ENCODE peak calls at places on chromosomes 12 and 14, in seven cellular contexts. B, I, O, C, F, Q and H are unnamed samples.

GRCh38 chr14:53285064-53285463 is 131.9 kb upstream of the DDHD1 start:
- DNase-seq in B (no peak), I (no peak), O (no peak), C (no peak), F (no peak), Q (no peak), H (no peak)

GRCh38 chr12:41962171-41962572 is 182.5 kb downstream of the GXYLT1 start:
- DNase-seq in B (no peak), I (no peak), O (peak; percentile 4), C (no peak), F (no peak), Q (no peak), H (no peak)

GRCh38 chr12:87157791-87158190 is 871.4 kb downstream of the C12orf50 start:
- DNase-seq in B (no peak), I (peak; percentile 98), O (no peak), C (peak; percentile 97), F (peak; percentile 27), Q (peak; percentile 96), H (no peak)

GRCh38 chr12:96136129-96136528 is 58.0 kb upstream of the ELK3 start:
- DNase-seq in B (no peak), I (peak; percentile 91), O (no peak), C (peak; percentile 61), F (no peak), Q (peak; percentile 70), H (no peak)

GRCh38 chr12:54958048-54958658 is 26.4 kb downstream of the TESPA1 start:
- DNase-seq in B (peak; percentile 63), I (peak; percentile 38), O (no peak), C (peak; percentile 72), F (no peak), Q (peak; percentile 76), H (peak; percentile 55)

GRCh38 chr12:28933864-28934527 is 215.1 kb upstream of the FAR2 start:
- DNase-seq in B (no peak), I (peak; percentile 82), O (no peak), C (peak; percentile 28), F (no peak), Q (no peak), H (no peak)

GRCh38 chr14:75258079-75258802 is 20.4 kb upstream of the FOS start:
- DNase-seq in B (no peak), I (no peak), O (no peak), C (peak; percentile 59), F (no peak), Q (peak; percentile 73), H (no peak)

GRCh38 chr14:20714593-20715250 is 26.2 kb downstream of the ANG start:
- DNase-seq in B (no peak), I (no peak), O (no peak), C (peak; percentile 34), F (no peak), Q (peak; percentile 81), H (no peak)

GRCh38 chr12:64104376-64104775 is 117.7 kb downstream of the KICS2 start:
- DNase-seq in B (no peak), I (peak; percentile 61), O (no peak), C (no peak), F (no peak), Q (peak; percentile 89), H (no peak)

GRCh38 chr12:58066296-58066695 is 124.9 kb downstream of the ATP23 start:
- DNase-seq in B (no peak), I (peak; percentile 37), O (no peak), C (no peak), F (no peak), Q (peak; percentile 5), H (no peak)

GRCh38 chr12:117968826-117969659 is at the start of gene KSR2:
- DNase-seq in B (peak; percentile 61), I (peak; percentile 25), O (peak; percentile 92), C (no peak), F (peak; percentile 69), Q (no peak), H (peak; percentile 57)

GRCh38 chr14:33026850-33027420 is 88.3 kb downstream of the NPAS3 start:
- DNase-seq in B (peak; percentile 3), I (peak; percentile 69), O (no peak), C (no peak), F (no peak), Q (peak; percentile 30), H (no peak)

GRCh38 chr14:23406244-23406643 is 1.8 kb downstream of the MYH6 start:
- DNase-seq in B (no peak), I (no peak), O (no peak), C (no peak), F (no peak), Q (no peak), H (no peak)

GRCh38 chr14:91996951-91997371 is 42.9 kb downstream of the TRIP11 start:
- DNase-seq in B (no peak), I (peak; percentile 86), O (no peak), C (peak; percentile 72), F (no peak), Q (peak; percentile 96), H (peak; percentile 5)

GRCh38 chr14:35594616-35595015 is 60.7 kb downstream of the INSM2 start:
- DNase-seq in B (no peak), I (peak; percentile 46), O (no peak), C (peak; percentile 25), F (no peak), Q (no peak), H (no peak)

GRCh38 chr12:85794551-85794950 is 41.7 kb downstream of the RASSF9 start:
- DNase-seq in B (no peak), I (peak; percentile 90), O (no peak), C (peak; percentile 4), F (no peak), Q (peak; percentile 74), H (no peak)

GRCh38 chr14:93036652-93037341 is 78.9 kb downstream of the ITPK1 start:
- DNase-seq in B (peak; percentile 52), I (no peak), O (no peak), C (no peak), F (no peak), Q (peak; percentile 34), H (no peak)

GRCh38 chr12:75048763-75049162 is 160.9 kb downstream of the KCNC2 start:
- DNase-seq in B (no peak), I (no peak), O (no peak), C (no peak), F (no peak), Q (no peak), H (no peak)

GRCh38 chr12:102484017-102484731 is 3.8 kb upstream of the IGF1 start:
- DNase-seq in B (peak; percentile 54), I (peak; percentile 11), O (no peak), C (peak; percentile 41), F (no peak), Q (peak; percentile 66), H (peak; percentile 44)

DNA sequence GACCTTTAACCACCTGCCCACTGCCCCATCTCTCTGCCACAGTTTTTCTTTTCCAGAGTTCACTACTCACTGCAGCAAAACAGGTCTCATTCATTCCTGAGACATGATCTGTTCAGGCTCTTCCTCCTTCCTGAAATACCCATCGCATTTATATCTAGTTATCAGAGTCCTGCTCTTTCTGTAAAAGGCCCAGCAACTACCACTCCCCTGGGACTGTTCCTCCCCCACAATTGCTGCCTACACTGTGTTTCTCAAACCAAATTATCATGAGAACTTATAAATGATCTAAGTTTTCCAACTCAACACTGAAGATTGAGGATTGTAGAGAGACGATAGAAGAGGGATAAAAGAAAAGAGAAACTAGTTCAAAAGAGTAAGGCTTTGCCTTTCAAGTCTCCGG is 40.8 kb upstream of the EPS8 start:
- DNase-seq in B (no peak), I (peak; percentile 26), O (no peak), C (peak; percentile 61), F (no peak), Q (peak; percentile 82), H (no peak)
- TF ChIP-seq CTCF in B (no peak), I (no peak), O (no peak), C (no peak), F (no peak), Q (no peak), H (no peak)

GRCh38 chr14:77062261-77062660 is 33.8 kb upstream of the IRF2BPL start:
- DNase-seq in B (no peak), I (no peak), O (no peak), C (no peak), F (no peak), Q (no peak), H (no peak)

GRCh38 chr14:77058082-77058481 is 29.6 kb upstream of the IRF2BPL start:
- DNase-seq in B (no peak), I (no peak), O (no peak), C (no peak), F (no peak), Q (no peak), H (no peak)

GRCh38 chr14:77058785-77059184 is 30.3 kb upstream of the IRF2BPL start:
- DNase-seq in B (no peak), I (no peak), O (no peak), C (no peak), F (no peak), Q (no peak), H (no peak)

GRCh38 chr14:77061630-77062029 is 33.1 kb upstream of the IRF2BPL start:
- DNase-seq in B (no peak), I (no peak), O (no peak), C (no peak), F (no peak), Q (no peak), H (no peak)

DNA sequence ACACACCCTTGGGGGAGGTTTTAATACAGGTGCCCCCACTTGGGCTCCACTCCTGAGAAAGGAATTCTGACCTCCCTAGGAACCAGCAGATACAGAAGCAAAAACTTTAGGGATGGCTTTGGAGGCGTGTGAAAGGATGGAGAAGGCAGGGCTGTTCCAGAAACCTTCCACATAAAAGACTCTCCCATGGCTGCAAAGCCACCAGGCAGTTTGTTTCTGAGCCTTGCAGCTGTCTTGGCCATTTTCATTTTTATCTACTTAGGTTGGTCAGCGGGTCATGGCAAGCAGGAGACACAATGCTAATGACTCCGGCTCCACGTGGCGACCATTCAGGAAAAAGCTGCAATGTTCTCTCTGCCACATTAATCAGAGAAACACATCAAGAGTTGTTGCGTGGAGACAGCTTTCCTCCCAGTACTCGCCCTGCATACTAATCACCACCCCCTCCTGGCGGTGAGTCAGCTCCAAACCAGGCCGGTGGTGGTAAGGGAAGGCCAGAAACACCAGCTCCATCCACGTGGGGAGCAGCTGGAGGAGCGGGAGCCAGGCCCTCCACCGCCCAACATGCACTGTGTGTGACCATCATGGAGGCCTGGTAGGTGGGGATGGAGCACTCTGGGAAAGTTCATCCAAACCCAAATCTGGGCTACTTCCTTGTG is 30.9 kb upstream of the IRF2BPL start:
- DNase-seq in B (peak; percentile 64), I (peak; percentile 96), O (no peak), C (peak; percentile 91), F (no peak), Q (peak; percentile 97), H (no peak)
- TF ChIP-seq CTCF in B (peak; percentile 60), I (no peak), O (peak; percentile 44), C (peak; percentile 36), F (peak; percentile 55), Q (peak; percentile 34), H (no peak)

DNA sequence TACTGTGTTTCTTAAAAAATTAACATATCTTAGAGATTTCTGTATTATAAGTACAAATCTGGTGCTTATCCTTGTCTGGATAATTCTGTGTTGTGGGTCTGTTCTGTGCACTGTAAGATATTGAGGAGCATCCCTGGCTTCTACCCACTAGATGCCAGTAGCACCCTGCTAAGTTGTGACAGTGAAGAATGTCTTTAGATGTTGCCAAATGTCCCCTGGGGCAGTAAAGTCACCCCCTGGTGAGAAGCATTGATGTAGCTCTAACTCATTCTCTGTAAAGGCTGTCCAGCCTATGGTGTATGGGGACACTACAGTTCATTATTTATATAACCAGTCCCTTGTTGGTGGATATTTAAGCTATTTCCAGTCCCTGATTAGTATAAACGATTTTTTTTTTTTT is 31.4 kb downstream of the MAP1LC3B2 start:
- DNase-seq in B (no peak), I (no peak), O (no peak), C (no peak), F (no peak), Q (no peak), H (no peak)
- TF ChIP-seq CTCF in B (no peak), I (no peak), O (no peak), C (no peak), F (no peak), Q (no peak), H (no peak)

GRCh38 chr12:67457136-67457535 is 188.0 kb downstream of the CAND1 start:
- DNase-seq in B (no peak), I (no peak), O (no peak), C (no peak), F (no peak), Q (no peak), H (no peak)
- TF ChIP-seq CTCF in B (no peak), I (no peak), O (no peak), C (no peak), F (no peak), Q (no peak), H (no peak)